ENCODE peak calls at places on chromosomes 7 and 10, in nine cellular contexts. O is colonic mucosa, H is neural progenitor cell, F is epithelial cell of proximal tubule, M is fibroblast of lung, Q is A549, S is HCT116, K is sigmoid colon, A is testis. E is an unnamed sample.

GRCh38 chr10:97547889-97548485 is 24.6 kb upstream of the ANKRD2 start:
- DNase-seq in O (no peak), H (no peak), F (no peak), M (no peak), Q (no peak), S (no peak), K (no peak), A (no peak), E (no peak)

GRCh38 chr7:102431617-102432298 is 1.6 kb upstream of the ORAI2 start:
- DNase-seq in O (peak), H (no peak), F (no peak), M (no peak), Q (no peak), S (no peak), K (no peak), A (no peak), E (no peak)

GRCh38 chr10:89693176-89693575 is 8.2 kb upstream of the KIF20B start:
- DNase-seq in O (no peak), H (no peak), F (no peak), M (no peak), Q (no peak), S (no peak), K (no peak), A (no peak), E (peak)

GRCh38 chr10:3147117-3147820 is 25.3 kb downstream of the PITRM1 start:
- DNase-seq in O (no peak), H (no peak), F (no peak), M (no peak), Q (no peak), S (no peak), K (peak), A (no peak), E (no peak)

GRCh38 chr7:24917510-24918239 is 62.3 kb downstream of the OSBPL3 start:
- DNase-seq in O (no peak), H (no peak), F (peak), M (peak), Q (no peak), S (no peak), K (no peak), A (no peak), E (peak)

GRCh38 chr7:44853391-44853790 is 5.5 kb upstream of the H2AZ2 start:
- DNase-seq in O (no peak), H (no peak), F (no peak), M (no peak), Q (no peak), S (peak), K (no peak), A (no peak), E (no peak)

GRCh38 chr10:46550076-46550790 is 6.2 kb downstream of the GPRIN2 start:
- DNase-seq in O (no peak), H (no peak), F (no peak), M (no peak), Q (no peak), S (no peak), K (peak), A (peak), E (no peak)

GRCh38 chr10:63128443-63128842 is 4.7 kb upstream of the NRBF2 start:
- DNase-seq in O (no peak), H (no peak), F (no peak), M (peak), Q (no peak), S (no peak), K (no peak), A (no peak), E (peak)

GRCh38 chr10:74379474-74379873 is 228.5 kb downstream of the ADK start:
- DNase-seq in O (no peak), H (no peak), F (no peak), M (no peak), Q (no peak), S (no peak), K (no peak), A (no peak), E (no peak)

GRCh38 chr7:28183627-28184026 is 3.0 kb upstream of the JAZF1 start:
- DNase-seq in O (no peak), H (no peak), F (no peak), M (peak), Q (no peak), S (no peak), K (no peak), A (no peak), E (peak)

GRCh38 chr10:2130906-2131305 is 393.6 kb upstream of the ADARB2 start:
- DNase-seq in O (no peak), H (no peak), F (no peak), M (no peak), Q (no peak), S (no peak), K (no peak), A (no peak), E (no peak)

GRCh38 chr7:140349172-140349771 is 49.1 kb downstream of the SLC37A3 start:
- DNase-seq in O (no peak), H (peak), F (no peak), M (no peak), Q (no peak), S (no peak), K (no peak), A (no peak), E (peak)

GRCh38 chr7:7737674-7738073 is 19.3 kb upstream of the RPA3 start:
- DNase-seq in O (no peak), H (no peak), F (no peak), M (no peak), Q (no peak), S (no peak), K (no peak), A (no peak), E (no peak)

GRCh38 chr7:40700653-40701475 is 566.1 kb downstream of the SUGCT start:
- DNase-seq in O (no peak), H (no peak), F (no peak), M (no peak), Q (no peak), S (no peak), K (no peak), A (no peak), E (no peak)

GRCh38 chr10:1138529-1138928 is 82.3 kb downstream of the WDR37 start:
- DNase-seq in O (no peak), H (no peak), F (no peak), M (no peak), Q (no peak), S (no peak), K (no peak), A (no peak), E (no peak)

GRCh38 chr10:113187066-113187777 is 237.2 kb downstream of the TCF7L2 start:
- DNase-seq in O (no peak), H (no peak), F (no peak), M (peak), Q (no peak), S (no peak), K (peak), A (peak), E (peak)

GRCh38 chr7:27661776-27662489 is 750 bp downstream of the HIBADH start:
- DNase-seq in O (no peak), H (no peak), F (no peak), M (peak), Q (no peak), S (no peak), K (peak), A (peak), E (peak)

GRCh38 chr10:133357293-133358151 is at the start of gene FUOM:
- DNase-seq in O (no peak), H (peak), F (no peak), M (peak), Q (peak), S (peak), K (no peak), A (no peak), E (peak)

GRCh38 chr10:16828731-16829175 is 11.5 kb upstream of the RSU1 start:
- DNase-seq in O (no peak), H (no peak), F (no peak), M (peak), Q (no peak), S (no peak), K (no peak), A (no peak), E (peak)

GRCh38 chr10:88565072-88565471 is 18.0 kb downstream of the RNLS start:
- DNase-seq in O (no peak), H (no peak), F (no peak), M (peak), Q (peak), S (peak), K (no peak), A (no peak), E (peak)

GRCh38 chr7:4957847-4958476 is 1.0 kb downstream of the MMD2 start:
- DNase-seq in O (no peak), H (no peak), F (no peak), M (no peak), Q (no peak), S (no peak), K (no peak), A (no peak), E (no peak)

GRCh38 chr10:127527320-127527719 is 21.8 kb upstream of the NPS start:
- DNase-seq in O (no peak), H (no peak), F (no peak), M (no peak), Q (no peak), S (no peak), K (no peak), A (no peak), E (no peak)

GRCh38 chr7:4159761-4160554 is 522.1 kb upstream of the FOXK1 start:
- DNase-seq in O (no peak), H (no peak), F (no peak), M (no peak), Q (no peak), S (no peak), K (no peak), A (no peak), E (no peak)

GRCh38 chr7:111958889-111959288 is 247.3 kb downstream of the DOCK4 start:
- DNase-seq in O (no peak), H (no peak), F (no peak), M (no peak), Q (no peak), S (no peak), K (no peak), A (no peak), E (no peak)

GRCh38 chr10:1412531-1413189 is 324.7 kb downstream of the ADARB2 start:
- DNase-seq in O (no peak), H (no peak), F (no peak), M (no peak), Q (no peak), S (no peak), K (no peak), A (no peak), E (no peak)

GRCh38 chr7:127819975-127820778 is 168.2 kb downstream of the SND1 start:
- DNase-seq in O (no peak), H (no peak), F (no peak), M (peak), Q (no peak), S (peak), K (no peak), A (no peak), E (peak)

GRCh38 chr10:47261556-47261955 is 38.4 kb upstream of the GDF10 start:
- DNase-seq in O (no peak), H (no peak), F (no peak), M (no peak), Q (no peak), S (no peak), K (peak), A (no peak), E (no peak)

GRCh38 chr10:66234872-66235271 is 691.0 kb upstream of the LRRTM3 start:
- DNase-seq in O (no peak), H (peak), F (no peak), M (no peak), Q (no peak), S (no peak), K (no peak), A (no peak), E (no peak)

GRCh38 chr10:121260383-121260782 is 337.9 kb downstream of the FGFR2 start:
- DNase-seq in O (no peak), H (no peak), F (no peak), M (no peak), Q (no peak), S (no peak), K (no peak), A (no peak), E (no peak)
- H3K4me3 ChIP-seq in O (no peak), H (no peak), F (no peak), M (no peak), Q (no peak), S (no peak), K (no peak), A (no peak), E (no peak)

GRCh38 chr7:99386584-99387238 is 12.2 kb downstream of the ARPC1B start:
- DNase-seq in O (no peak), H (no peak), F (no peak), M (peak), Q (no peak), S (no peak), K (no peak), A (no peak), E (peak)
- TF ChIP-seq CTCF in O (no peak), H (peak), F (peak), M (peak), Q (peak), S (peak), K (no peak), A (no peak), E (peak)

GRCh38 chr10:43408331-43408709 is 666 bp downstream of the HNRNPF start:
- DNase-seq in O (no peak), H (peak), F (no peak), M (no peak), Q (no peak), S (no peak), K (no peak), A (no peak), E (no peak)

GRCh38 chr10:43408710-43409384 is at the start of gene HNRNPF:
- DNase-seq in O (peak), H (peak), F (no peak), M (peak), Q (peak), S (peak), K (peak), A (peak), E (peak)

GRCh38 chr10:43409385-43410109 is 561 bp upstream of the HNRNPF start:
- DNase-seq in O (peak), H (no peak), F (no peak), M (no peak), Q (no peak), S (no peak), K (peak), A (peak), E (no peak)

GRCh38 chr10:43407148-43407575 is 1.8 kb downstream of the HNRNPF start:
- DNase-seq in O (peak), H (peak), F (no peak), M (no peak), Q (no peak), S (no peak), K (peak), A (peak), E (peak)

GRCh38 chr10:43407576-43408330 is 1.2 kb downstream of the HNRNPF start:
- DNase-seq in O (peak), H (peak), F (no peak), M (peak), Q (peak), S (peak), K (peak), A (peak), E (peak)
- H3K4me3 ChIP-seq in O (peak), H (peak), F (peak), M (peak), Q (peak), S (peak), K (peak), A (peak), E (peak)

DNA sequence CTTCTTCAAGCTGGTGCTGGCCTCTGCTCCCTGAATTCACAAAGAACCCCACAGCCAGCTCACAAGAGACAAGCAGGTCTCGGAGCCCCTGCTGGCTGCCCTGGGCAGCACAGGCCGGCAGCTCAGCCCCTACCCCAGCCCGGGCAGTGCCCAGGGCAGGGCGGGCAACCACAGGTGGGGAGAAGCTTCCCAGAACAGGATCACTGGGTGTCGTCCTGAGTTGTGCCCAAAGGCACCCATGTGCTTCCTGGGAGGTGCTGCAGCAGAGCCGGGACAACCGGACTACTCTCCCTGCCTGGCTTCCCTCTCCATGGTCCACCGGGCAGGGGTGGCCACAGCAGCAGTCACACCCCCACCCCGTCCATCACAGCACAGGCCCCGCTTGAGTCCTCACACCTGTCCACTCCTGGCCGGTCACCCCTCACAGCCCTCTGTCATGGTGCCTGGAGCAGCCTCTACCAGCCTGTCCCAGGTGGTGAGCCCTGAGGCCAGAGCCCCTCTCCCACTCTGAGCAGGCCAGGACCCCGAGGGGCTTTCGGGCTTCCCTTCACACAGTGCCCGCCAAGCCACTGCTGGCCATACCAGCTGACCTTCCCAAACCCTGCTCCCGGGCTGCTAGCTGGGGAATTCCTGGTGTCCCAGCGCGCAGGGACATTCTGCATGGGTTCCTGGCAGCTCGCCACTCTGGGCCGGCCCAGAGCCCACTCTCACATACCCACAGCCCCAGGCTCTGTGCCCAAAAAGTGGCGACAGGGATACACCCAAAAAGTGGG is 3.1 kb downstream of the RASGEF1A start:
- DNase-seq in O (no peak), H (peak), F (no peak), M (no peak), Q (peak), S (no peak), K (peak), A (no peak), E (no peak)
- TF ChIP-seq CTCF in O (no peak), H (peak), F (peak), M (peak), Q (peak), S (peak), K (no peak), A (no peak), E (peak)

DNA sequence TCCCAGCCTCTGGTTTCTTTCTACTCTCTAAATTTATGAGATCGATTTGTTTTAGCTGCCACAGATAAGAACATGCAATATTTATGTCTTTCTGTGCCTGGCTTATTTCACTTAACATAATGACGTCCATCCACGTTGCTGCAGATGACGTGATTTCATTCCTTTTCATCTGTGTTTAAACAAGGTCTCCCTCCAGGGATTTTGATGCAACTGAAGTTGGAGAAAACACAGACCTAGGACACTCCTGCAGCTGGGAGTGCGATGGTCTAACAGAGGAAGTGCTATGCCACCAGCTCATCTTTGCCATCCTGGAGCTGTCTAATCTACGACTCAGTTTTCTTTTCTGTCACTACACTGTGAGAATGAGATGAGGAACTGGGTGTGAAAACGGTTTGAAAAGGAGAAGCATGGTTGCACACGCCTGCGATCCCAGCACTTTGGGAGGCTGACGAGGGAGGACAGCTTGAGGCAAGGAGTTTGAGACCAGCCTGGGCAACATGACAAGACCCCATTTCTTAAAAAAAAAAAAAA is 1.5 kb upstream of the KCTD7 start:
- DNase-seq in O (no peak), H (no peak), F (no peak), M (peak), Q (no peak), S (no peak), K (peak), A (no peak), E (peak)
- H3K4me3 ChIP-seq in O (no peak), H (no peak), F (no peak), M (no peak), Q (peak), S (no peak), K (no peak), A (no peak), E (no peak)

DNA sequence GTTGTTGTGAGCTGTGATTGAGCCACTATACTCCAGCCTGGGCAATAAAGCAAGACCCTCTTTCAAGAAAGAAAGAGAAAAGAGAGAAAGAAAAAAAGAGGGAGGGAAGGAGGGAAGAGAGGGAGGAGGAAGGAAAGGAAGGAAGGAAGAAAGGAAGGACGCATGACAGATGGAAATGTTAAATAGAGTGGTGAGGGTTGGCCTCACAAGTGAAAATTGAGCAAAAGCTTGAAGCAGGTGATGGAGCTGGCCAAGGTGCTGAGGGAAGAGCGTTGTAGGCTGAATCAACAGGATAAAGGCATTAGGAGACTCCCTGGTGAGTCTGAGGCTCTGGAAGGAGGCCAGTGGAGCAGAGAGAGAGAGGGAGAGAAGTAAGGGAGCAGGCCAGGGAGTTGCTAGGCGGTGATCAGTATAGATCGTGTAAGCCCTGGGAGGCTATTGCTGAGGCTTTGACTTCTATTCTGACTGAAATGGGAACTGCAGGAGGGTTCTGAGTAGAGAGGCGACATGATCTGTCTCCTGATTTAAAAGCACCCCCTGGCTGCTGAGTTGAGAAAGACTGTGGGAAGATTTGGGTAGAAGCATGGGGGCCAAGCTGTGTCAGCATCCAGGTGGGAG is 26.5 kb upstream of the TMEM248 start:
- DNase-seq in O (no peak), H (peak), F (no peak), M (peak), Q (no peak), S (no peak), K (no peak), A (no peak), E (peak)
- TF ChIP-seq CTCF in O (no peak), H (peak), F (peak), M (no peak), Q (no peak), S (peak), K (no peak), A (no peak), E (peak)

GRCh38 chr7:148436135-148436534 is 154.4 kb upstream of the C7orf33 start:
- DNase-seq in O (no peak), H (no peak), F (no peak), M (no peak), Q (no peak), S (no peak), K (no peak), A (no peak), E (no peak)
- H3K4me3 ChIP-seq in O (no peak), H (no peak), F (no peak), M (no peak), Q (no peak), S (no peak), K (no peak), A (no peak), E (no peak)

DNA sequence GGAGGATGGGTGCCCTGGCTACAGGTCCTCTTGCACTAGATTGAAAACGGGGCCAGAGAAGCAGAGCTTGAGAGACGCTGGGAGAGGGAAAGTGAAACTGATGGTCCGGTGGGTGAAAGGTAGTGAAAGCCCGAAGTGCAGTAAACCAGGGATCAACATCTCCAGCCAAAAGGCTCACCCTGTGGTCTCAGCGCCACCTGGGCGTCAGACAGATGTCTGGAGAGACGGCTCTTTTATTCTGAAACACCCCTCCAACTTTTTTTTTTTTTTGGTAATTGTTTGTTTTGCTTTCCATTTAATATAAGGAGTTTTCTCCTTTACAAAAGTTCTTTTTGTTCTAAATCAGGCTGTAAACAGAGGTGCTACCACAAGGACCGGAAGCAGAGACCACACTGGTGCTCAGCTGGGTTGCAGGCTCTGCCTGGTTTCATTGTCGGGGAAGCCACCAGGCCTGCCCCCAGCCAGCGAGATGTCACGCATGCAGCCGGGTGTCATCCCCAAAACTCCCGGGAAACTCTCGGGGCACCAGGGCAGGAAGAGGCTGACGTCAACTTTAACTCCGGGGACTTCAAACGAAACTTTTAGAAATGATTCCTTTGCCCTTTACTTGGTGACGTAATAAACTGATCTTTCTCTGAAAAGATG is 11.2 kb downstream of the IL2RA start:
- DNase-seq in O (peak), H (no peak), F (no peak), M (peak), Q (peak), S (no peak), K (peak), A (peak), E (peak)
- TF ChIP-seq CTCF in O (peak), H (peak), F (peak), M (no peak), Q (peak), S (peak), K (peak), A (no peak), E (peak)